ENCODE peak calls at places on chromosomes 1 and 21, in five cellular contexts. Y is heart left ventricle, X is body of pancreas, B is breast epithelium, M is testis. Z is an unnamed sample.

GRCh38 chr21:44521928-44522752 is 17.9 kb downstream of the KRTAP10-1 start:
- DNase-seq in B (peak; percentile 37), X (no peak), Y (no peak), M (no peak), Z (no peak)

GRCh38 chr1:32758795-32759430 is 56.3 kb upstream of the SYNC start:
- DNase-seq in X (no peak), B (no peak), Y (no peak), M (no peak), Z (no peak)

GRCh38 chr1:243731301-243731891 is 118.6 kb downstream of the AKT3 start:
- DNase-seq in B (no peak), M (peak; percentile 82), X (peak; percentile 64), Y (peak; percentile 45), Z (no peak)

GRCh38 chr1:214264196-214264595 is 16.8 kb upstream of the SMYD2 start:
- DNase-seq in B (no peak), X (no peak), Y (no peak), M (no peak), Z (no peak)

GRCh38 chr1:220885971-220886370 is 6.7 kb downstream of the HLX start:
- DNase-seq in M (no peak), X (no peak), B (no peak), Y (no peak), Z (no peak)

GRCh38 chr1:223713546-223714420 is 1.4 kb downstream of the CAPN2 start:
- DNase-seq in Y (no peak), X (no peak), M (no peak), B (no peak), Z (no peak)

GRCh38 chr1:224533517-224533916 is 82.6 kb upstream of the CNIH3 start:
- DNase-seq in X (no peak), B (no peak), M (no peak), Y (no peak), Z (no peak)

GRCh38 chr1:151198254-151199127 is at the start of gene PIP5K1A:
- DNase-seq in B (peak; percentile 99), M (peak; percentile 99), Y (peak; percentile 99), X (peak; percentile 98), Z (peak; percentile 99)

GRCh38 chr21:33158654-33159053 is 71.1 kb upstream of the IFNAR2 start:
- DNase-seq in X (no peak), M (no peak), Y (no peak), B (no peak), Z (no peak)

GRCh38 chr1:224182057-224182865 is 779 bp upstream of the DEGS1 start:
- DNase-seq in X (no peak), Y (no peak), B (no peak), M (no peak), Z (peak; percentile 48)

GRCh38 chr1:236400061-236400638 is 6.1 kb downstream of the EDARADD start:
- DNase-seq in B (no peak), M (no peak), Y (no peak), X (no peak), Z (no peak)

GRCh38 chr1:22164841-22165808 is 22.2 kb upstream of the WNT4 start:
- DNase-seq in B (no peak), X (no peak), Y (no peak), M (no peak), Z (no peak)

GRCh38 chr1:9244501-9245229 is 10.1 kb downstream of the H6PD start:
- DNase-seq in X (peak; percentile 79), B (no peak), Y (no peak), M (no peak), Z (peak; percentile 51)

GRCh38 chr1:96472471-96472870 is 249.1 kb upstream of the PTBP2 start:
- DNase-seq in X (no peak), B (no peak), M (no peak), Y (no peak), Z (no peak)

GRCh38 chr1:155272466-155273133 is 704 bp downstream of the CLK2 start:
- DNase-seq in Y (no peak), B (no peak), M (peak; percentile 35), X (no peak), Z (no peak)

GRCh38 chr1:96211166-96211565 is 510.4 kb upstream of the PTBP2 start:
- DNase-seq in X (no peak), Y (no peak), M (no peak), B (no peak), Z (no peak)

GRCh38 chr1:50858761-50859160 is 101.3 kb downstream of the FAF1 start:
- DNase-seq in M (no peak), X (no peak), B (no peak), Y (no peak), Z (no peak)

GRCh38 chr1:186819140-186819539 is 9.6 kb upstream of the PLA2G4A start:
- DNase-seq in X (no peak), Y (no peak), B (no peak), M (no peak), Z (no peak)

GRCh38 chr1:100188617-100189016 is 10.6 kb upstream of the LRRC39 start:
- DNase-seq in Y (peak; percentile 33), B (no peak), M (peak; percentile 30), X (no peak), Z (no peak)

GRCh38 chr1:206979379-206980043 is 9.3 kb upstream of the FCAMR start:
- DNase-seq in M (no peak), Y (no peak), X (peak; percentile 13), B (no peak), Z (no peak)

GRCh38 chr1:110630770-110631663 is 24.9 kb upstream of the KCNA2 start:
- DNase-seq in B (peak; percentile 73), Y (peak; percentile 74), X (peak; percentile 79), M (peak; percentile 84), Z (peak; percentile 88)

GRCh38 chr1:181141431-181141910 is 53.0 kb downstream of the IER5 start:
- DNase-seq in X (peak; percentile 26), M (no peak), Y (no peak), B (no peak), Z (peak; percentile 51)

GRCh38 chr1:16237343-16237830 is 404 bp upstream of the CPLANE2 start:
- DNase-seq in Y (no peak), B (no peak), X (no peak), M (no peak), Z (no peak)

GRCh38 chr1:91608876-91609275 is 108.2 kb downstream of the CDC7 start:
- DNase-seq in X (no peak), B (no peak), Y (no peak), M (no peak), Z (no peak)

GRCh38 chr1:175150596-175151319 is 41.8 kb downstream of the KIAA0040 start:
- DNase-seq in B (no peak), M (no peak), X (no peak), Y (no peak), Z (no peak)

GRCh38 chr1:155186266-155186954 is 12.8 kb downstream of the TRIM46 start:
- DNase-seq in M (no peak), X (peak; percentile 64), Y (no peak), B (no peak), Z (no peak)

GRCh38 chr1:55536466-55536865 is 321.3 kb upstream of the USP24 start:
- DNase-seq in M (no peak), Y (no peak), B (no peak), X (no peak), Z (no peak)

GRCh38 chr1:151841141-151841540 is 1.5 kb upstream of the C2CD4D start:
- DNase-seq in X (no peak), B (no peak), M (no peak), Y (no peak), Z (no peak)

GRCh38 chr1:153777648-153778047 is 2.4 kb downstream of the SLC27A3 start:
- DNase-seq in B (no peak), Y (no peak), M (peak; percentile 65), X (peak; percentile 74), Z (no peak)

GRCh38 chr1:211829343-211830054 is 1.1 kb downstream of the LPGAT1 start:
- DNase-seq in Y (peak; percentile 14), B (no peak), M (peak; percentile 68), X (peak; percentile 38), Z (peak; percentile 59)

GRCh38 chr1:56123421-56123820 is 455.9 kb downstream of the PLPP3 start:
- DNase-seq in X (no peak), M (no peak), Y (no peak), B (no peak), Z (no peak)

GRCh38 chr1:21904725-21905520 is 32.2 kb downstream of the HSPG2 start:
- DNase-seq in Y (peak; percentile 54), B (peak; percentile 63), M (no peak), X (peak; percentile 92), Z (peak; percentile 86)

GRCh38 chr1:40004857-40005256 is 35.7 kb upstream of the CAP1 start:
- DNase-seq in X (no peak), B (no peak), M (no peak), Y (no peak), Z (no peak)

GRCh38 chr1:67572594-67573221 is 112.3 kb upstream of the GADD45A start:
- DNase-seq in X (peak; percentile 97), Y (peak; percentile 29), B (no peak), M (no peak), Z (peak; percentile 87)
- TF ChIP-seq POLR2A in X (no peak), Y (no peak), B (no peak), M (no peak), Z (peak; percentile 10)

DNA sequence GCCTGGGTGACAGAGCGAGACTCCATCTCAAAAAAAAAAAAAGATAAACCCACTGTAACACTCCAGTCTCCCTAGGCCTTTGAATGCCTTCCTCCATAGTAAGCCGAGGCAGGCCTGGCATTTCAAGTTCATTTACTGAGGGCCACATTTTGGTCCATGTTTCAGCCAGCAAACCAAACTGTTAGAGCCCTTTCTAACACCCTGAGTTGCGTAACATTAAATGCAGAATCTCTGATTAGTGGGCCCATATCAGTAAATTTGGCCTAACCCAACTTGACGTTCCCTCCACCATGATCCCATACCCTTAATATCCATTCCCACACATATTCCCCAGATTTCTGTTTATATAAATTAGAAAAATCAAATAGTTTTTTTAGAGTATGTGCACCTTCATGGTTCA is 12.4 kb downstream of the MPZL1 start:
- DNase-seq in Y (no peak), B (no peak), X (no peak), M (no peak), Z (no peak)
- H3K27ac ChIP-seq in Y (no peak overlapping the region), B (no peak overlapping the region), X (no peak overlapping the region), M (no peak overlapping the region), Z (no peak overlapping the region)

GRCh38 chr21:46294647-46295176 is 8.6 kb downstream of the YBEY start:
- DNase-seq in X (peak; percentile 17), B (no peak), M (no peak), Y (peak; percentile 33), Z (no peak)
- TF ChIP-seq POLR2A in X (no peak), B (no peak), M (no peak), Y (no peak), Z (no peak)

GRCh38 chr1:193216920-193217319 is 30.5 kb upstream of the B3GALT2 start:
- DNase-seq in B (no peak), X (no peak), Y (peak; percentile 52), M (no peak), Z (no peak)

GRCh38 chr1:193219391-193219790 is 33.0 kb upstream of the B3GALT2 start:
- DNase-seq in Y (no peak), B (no peak), X (no peak), M (no peak), Z (no peak)

GRCh38 chr1:193221641-193222040 is 35.2 kb upstream of the B3GALT2 start:
- DNase-seq in X (no peak), Y (no peak), B (no peak), M (no peak), Z (no peak)

DNA sequence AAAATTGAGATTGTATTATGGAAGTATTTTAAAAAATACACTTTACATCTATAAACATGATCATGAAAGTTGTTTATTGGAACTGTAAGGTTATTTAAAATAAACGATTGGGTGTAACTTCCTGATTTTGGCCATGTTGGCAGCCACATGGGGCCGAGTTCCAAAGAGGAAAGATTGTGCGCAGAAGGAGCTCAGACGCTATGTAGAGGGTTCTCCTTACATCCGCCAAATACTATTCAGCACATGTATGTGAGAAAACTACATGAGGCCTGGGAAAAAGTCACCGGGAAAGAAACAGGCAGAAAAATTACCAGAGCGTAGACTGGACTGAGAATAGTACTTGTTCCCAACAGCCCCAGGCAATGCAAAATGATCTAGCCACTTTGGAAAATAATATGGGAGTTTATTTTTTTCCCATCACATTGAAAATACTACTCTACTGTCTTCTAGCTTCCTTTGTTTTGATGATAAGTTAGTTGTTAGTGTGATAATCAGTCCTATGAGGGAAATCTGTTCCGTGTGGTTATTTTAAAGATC is 35.7 kb upstream of the B3GALT2 start:
- DNase-seq in B (no peak), M (no peak), Y (no peak), X (no peak), Z (no peak)
- H3K27ac ChIP-seq in B (no peak overlapping the region), M (no peak overlapping the region), Y (peak overlapping the region; percentile 17), X (no peak overlapping the region), Z (no peak overlapping the region)